ENCODE peak calls at places on chromosome 18, in four cellular contexts. F is K562, O is HepG2, G is GM12878. T is an unnamed sample.

GRCh38 chr18:66867653-66868052 is 263.8 kb upstream of the CDH19 start:
- DNase-seq in F (no peak), O (no peak), G (no peak), T (no peak)

GRCh38 chr18:43590182-43590903 is 313.1 kb upstream of the SYT4 start:
- DNase-seq in F (no peak), O (no peak), G (no peak), T (no peak)

GRCh38 chr18:24018299-24018910 is 3.9 kb downstream of the TTC39C start:
- DNase-seq in F (no peak), O (no peak), G (no peak), T (no peak)

GRCh38 chr18:47749195-47749973 is 181.1 kb downstream of the SMAD2 start:
- DNase-seq in F (peak; percentile 73), O (peak; percentile 27), G (no peak), T (peak; percentile 77)

GRCh38 chr18:77935342-77935741 is 685.7 kb downstream of the GALR1 start:
- DNase-seq in F (no peak), O (no peak), G (no peak), T (no peak)

GRCh38 chr18:46386788-46387187 is 270.2 kb downstream of the LOXHD1 start:
- DNase-seq in F (no peak), O (no peak), G (no peak), T (no peak)

GRCh38 chr18:48161911-48162698 is 231.6 kb upstream of the SMAD2 start:
- DNase-seq in F (no peak), O (no peak), G (no peak), T (peak; percentile 14)

GRCh38 chr18:11981633-11982366 is 493 bp downstream of the IMPA2 start:
- DNase-seq in F (peak; percentile 41), O (peak; percentile 92), G (no peak), T (peak; percentile 11)

GRCh38 chr18:8257851-8258434 is 351.3 kb upstream of the RAB12 start:
- DNase-seq in F (no peak), O (no peak), G (no peak), T (no peak)

GRCh38 chr18:41484069-41484468 is 471.0 kb upstream of the PIK3C3 start:
- DNase-seq in F (no peak), O (no peak), G (no peak), T (no peak)

GRCh38 chr18:41972067-41973000 is 17.3 kb downstream of the PIK3C3 start:
- DNase-seq in F (no peak), O (no peak), G (no peak), T (no peak)

GRCh38 chr18:74990563-74991081 is 218.3 kb downstream of the PTGR3 start:
- DNase-seq in F (no peak), O (no peak), G (no peak), T (no peak)

GRCh38 chr18:6363216-6363615 is 51.5 kb downstream of the L3MBTL4 start:
- DNase-seq in F (no peak), O (no peak), G (peak; percentile 66), T (no peak)

GRCh38 chr18:63867368-63867767 is 20.1 kb upstream of the SERPINB2 start:
- DNase-seq in F (no peak), O (no peak), G (no peak), T (no peak)

GRCh38 chr18:74820160-74820780 is 222.6 kb downstream of the ZNF407 start:
- DNase-seq in F (no peak), O (no peak), G (no peak), T (no peak)

GRCh38 chr18:69484699-69485396 is 84.2 kb downstream of the DOK6 start:
- DNase-seq in F (no peak), O (peak; percentile 22), G (no peak), T (no peak)

GRCh38 chr18:7878265-7879173 is 311.4 kb downstream of the PTPRM start:
- DNase-seq in F (no peak), O (peak; percentile 43), G (no peak), T (no peak)

GRCh38 chr18:55314031-55314430 is 274.0 kb downstream of the TCF4 start:
- DNase-seq in F (no peak), O (no peak), G (no peak), T (no peak)

GRCh38 chr18:27789406-27789805 is 387.5 kb downstream of the CDH2 start:
- DNase-seq in F (no peak), O (no peak), G (no peak), T (no peak)

GRCh38 chr18:70663141-70663540 is 374.3 kb downstream of the SOCS6 start:
- DNase-seq in F (no peak), O (no peak), G (no peak), T (no peak)

GRCh38 chr18:12599966-12600365 is 57.9 kb downstream of the SPIRE1 start:
- DNase-seq in F (no peak), O (no peak), G (no peak), T (no peak)

GRCh38 chr18:46416706-46417638 is 240.0 kb downstream of the LOXHD1 start:
- DNase-seq in F (peak; percentile 61), O (no peak), G (no peak), T (peak; percentile 33)

GRCh38 chr18:79903787-79904356 is 47.6 kb downstream of the SLC66A2 start:
- DNase-seq in F (no peak), O (no peak), G (no peak), T (no peak)

GRCh38 chr18:34697891-34698290 is 12.2 kb upstream of the DTNA start:
- DNase-seq in F (no peak), O (no peak), G (no peak), T (no peak)

GRCh38 chr18:31942999-31943894 is at the start of gene TRAPPC8:
- DNase-seq in F (peak; percentile 99), O (peak; percentile 98), G (peak; percentile 87), T (peak; percentile 100)

GRCh38 chr18:24368749-24369148 is 28.9 kb downstream of the OSBPL1A start:
- DNase-seq in F (no peak), O (no peak), G (no peak), T (no peak)

GRCh38 chr18:5415035-5415434 is 119.5 kb upstream of the ZBTB14 start:
- DNase-seq in F (no peak), O (no peak), G (no peak), T (no peak)

GRCh38 chr18:75785175-75785574 is 357.7 kb upstream of the SMIM21 start:
- DNase-seq in F (no peak), O (no peak), G (no peak), T (no peak)

GRCh38 chr18:8329186-8329771 is 280.0 kb upstream of the RAB12 start:
- DNase-seq in F (no peak), O (peak; percentile 62), G (no peak), T (no peak)

GRCh38 chr18:43067570-43067969 is 47.9 kb downstream of the RIT2 start:
- DNase-seq in F (no peak), O (no peak), G (no peak), T (no peak)

GRCh38 chr18:32920796-32921787 is 148.3 kb upstream of the KLHL14 start:
- DNase-seq in F (no peak), O (peak; percentile 70), G (no peak), T (no peak)

GRCh38 chr18:79394438-79395307 is 1.1 kb upstream of the NFATC1 start:
- DNase-seq in F (peak; percentile 30), O (no peak), G (no peak), T (peak; percentile 28)

GRCh38 chr18:54787616-54788015 is 40.7 kb upstream of the RAB27B start:
- DNase-seq in F (no peak), O (no peak), G (no peak), T (no peak)

GRCh38 chr18:59907660-59908059 is 7.9 kb downstream of the PMAIP1 start:
- DNase-seq in F (no peak), O (no peak), G (no peak), T (no peak)

GRCh38 chr18:59910967-59911366 is 11.2 kb downstream of the PMAIP1 start:
- DNase-seq in F (no peak), O (no peak), G (no peak), T (no peak)

GRCh38 chr18:59911600-59911999 is 11.8 kb downstream of the PMAIP1 start:
- DNase-seq in F (no peak), O (no peak), G (no peak), T (no peak)

GRCh38 chr18:59908790-59909189 is 9.0 kb downstream of the PMAIP1 start:
- DNase-seq in F (no peak), O (no peak), G (no peak), T (no peak)

GRCh38 chr18:59909289-59910036 is 9.7 kb downstream of the PMAIP1 start:
- DNase-seq in F (no peak), O (no peak), G (no peak), T (no peak)
- TF ChIP-seq BHLHE40 in F (no peak), O (no peak), G (peak; percentile 38), T (no peak)

GRCh38 chr18:3792711-3793110 is 342.7 kb downstream of the TGIF1 start:
- DNase-seq in F (no peak), O (no peak), G (no peak), T (no peak)

GRCh38 chr18:3793545-3793944 is 343.6 kb downstream of the TGIF1 start:
- DNase-seq in F (no peak), O (no peak), G (no peak), T (no peak)

GRCh38 chr18:3798032-3798431 is 348.1 kb downstream of the TGIF1 start:
- DNase-seq in F (no peak), O (no peak), G (no peak), T (no peak)

GRCh38 chr18:3796434-3796833 is 346.5 kb downstream of the TGIF1 start:
- DNase-seq in F (no peak), O (no peak), G (no peak), T (no peak)

GRCh38 chr18:3794537-3795348 is 344.8 kb downstream of the TGIF1 start:
- DNase-seq in F (peak; percentile 30), O (no peak), G (no peak), T (no peak)
- TF ChIP-seq SP1 in F (no peak), O (no peak), G (no peak), T (no peak)

GRCh38 chr18:56490942-56491341 is 147.4 kb downstream of the TXNL1 start:
- DNase-seq in F (no peak), O (no peak), G (no peak), T (no peak)

GRCh38 chr18:56493531-56493930 is 144.9 kb downstream of the TXNL1 start:
- DNase-seq in F (no peak), O (no peak), G (no peak), T (no peak)

GRCh38 chr18:56492136-56492535 is 146.3 kb downstream of the TXNL1 start:
- DNase-seq in F (no peak), O (no peak), G (no peak), T (no peak)

GRCh38 chr18:56489901-56490300 is 148.5 kb downstream of the TXNL1 start:
- DNase-seq in F (no peak), O (no peak), G (no peak), T (no peak)

GRCh38 chr18:56488739-56489138 is 149.7 kb downstream of the TXNL1 start:
- DNase-seq in F (no peak), O (no peak), G (no peak), T (no peak)
- TF ChIP-seq BHLHE40 in F (no peak), O (no peak), G (no peak), T (no peak)

DNA sequence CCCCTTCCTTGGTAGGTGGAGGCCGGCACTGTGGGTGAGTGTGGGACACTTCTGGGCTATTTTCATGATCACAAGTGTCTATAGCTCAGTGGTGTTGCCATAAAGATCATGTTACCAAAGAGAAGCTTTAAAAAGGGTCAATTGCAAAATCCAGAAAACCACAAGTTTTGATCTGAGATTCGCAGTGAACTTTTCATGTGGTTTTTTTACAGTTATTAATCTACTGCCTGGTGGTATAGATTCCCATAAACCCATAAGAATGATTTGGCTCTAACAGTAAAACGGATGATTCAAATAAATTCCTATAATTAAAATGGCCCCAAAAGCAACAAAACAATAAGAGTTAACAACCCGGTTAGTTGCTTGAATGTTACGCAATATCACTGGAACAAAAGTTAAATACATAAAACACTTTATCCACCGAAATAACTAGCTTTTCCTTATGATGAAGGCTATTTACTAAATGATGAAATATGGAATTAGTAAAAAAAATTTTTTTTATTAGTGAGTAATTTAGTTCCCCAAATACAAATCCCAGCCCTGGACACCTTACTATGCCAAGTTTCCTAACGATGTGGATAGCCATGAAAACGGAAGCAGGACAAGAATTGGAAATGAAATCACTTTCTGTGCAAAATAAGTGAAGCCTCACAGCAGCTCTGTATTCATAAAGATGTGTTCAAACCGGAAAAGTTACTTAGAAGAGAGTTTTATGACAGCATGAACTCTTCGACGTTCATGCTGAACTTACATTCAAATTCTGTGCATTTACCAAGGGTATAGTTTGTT is 95.7 kb upstream of the THOC1 start:
- DNase-seq in F (no peak), O (no peak), G (no peak), T (no peak)
- TF ChIP-seq SP1 in F (no peak), O (no peak), G (no peak), T (no peak)

T was measured in HEK293T.